ENCODE peak calls at places on chromosomes 13 and 19, in nine cellular contexts. One of them, this sample, is unnamed.

GRCh38 chr13:52809310-52809769 is 39.1 kb downstream of the PCDH8 start:
- DNase-seq in HL-60: peak; percentile 93
- DNase-seq in lung: peak; percentile 51
- DNase-seq in natural killer cell: no peak
- DNase-seq in prostate gland: peak; percentile 56
- DNase-seq in glutamatergic neuron: peak; percentile 80
- DNase-seq in cardiac fibroblast: peak; percentile 48
- DNase-seq in choroid plexus epithelial cell: peak; percentile 59
- DNase-seq in Calu3: peak; percentile 85
- DNase-seq in this sample: peak; percentile 68

GRCh38 chr13:87982436-87982835 is 311.3 kb downstream of the SLITRK5 start:
- DNase-seq in Calu3: no peak
- DNase-seq in glutamatergic neuron: no peak
- DNase-seq in cardiac fibroblast: no peak
- DNase-seq in prostate gland: no peak
- DNase-seq in lung: no peak
- DNase-seq in HL-60: no peak
- DNase-seq in choroid plexus epithelial cell: no peak
- DNase-seq in natural killer cell: no peak
- DNase-seq in this sample: no peak

GRCh38 chr19:11540642-11541041 is 2.0 kb downstream of the CNN1 start:
- DNase-seq in choroid plexus epithelial cell: no peak
- DNase-seq in prostate gland: no peak
- DNase-seq in cardiac fibroblast: no peak
- DNase-seq in glutamatergic neuron: no peak
- DNase-seq in HL-60: no peak
- DNase-seq in Calu3: no peak
- DNase-seq in natural killer cell: no peak
- DNase-seq in lung: no peak
- DNase-seq in this sample: no peak

GRCh38 chr19:18922228-18922985 is 2.9 kb downstream of the DDX49 start:
- DNase-seq in prostate gland: no peak
- DNase-seq in natural killer cell: no peak
- DNase-seq in Calu3: no peak
- DNase-seq in cardiac fibroblast: no peak
- DNase-seq in HL-60: no peak
- DNase-seq in glutamatergic neuron: no peak
- DNase-seq in choroid plexus epithelial cell: no peak
- DNase-seq in lung: no peak
- DNase-seq in this sample: no peak

GRCh38 chr19:35090160-35090794 is 25.3 kb upstream of the FXYD3 start:
- DNase-seq in natural killer cell: no peak
- DNase-seq in glutamatergic neuron: peak; percentile 44
- DNase-seq in prostate gland: peak; percentile 73
- DNase-seq in lung: peak; percentile 68
- DNase-seq in choroid plexus epithelial cell: peak; percentile 68
- DNase-seq in HL-60: peak; percentile 35
- DNase-seq in cardiac fibroblast: peak; percentile 78
- DNase-seq in Calu3: peak; percentile 83
- DNase-seq in this sample: peak; percentile 34

GRCh38 chr13:112940236-112940635 is 28.8 kb upstream of the MCF2L start:
- DNase-seq in prostate gland: no peak
- DNase-seq in choroid plexus epithelial cell: no peak
- DNase-seq in natural killer cell: no peak
- DNase-seq in cardiac fibroblast: no peak
- DNase-seq in Calu3: no peak
- DNase-seq in HL-60: no peak
- DNase-seq in glutamatergic neuron: no peak
- DNase-seq in lung: no peak
- DNase-seq in this sample: no peak

GRCh38 chr13:22175211-22175610 is 504.3 kb downstream of the FGF9 start:
- DNase-seq in Calu3: no peak
- DNase-seq in cardiac fibroblast: no peak
- DNase-seq in natural killer cell: no peak
- DNase-seq in prostate gland: no peak
- DNase-seq in lung: no peak
- DNase-seq in glutamatergic neuron: no peak
- DNase-seq in HL-60: no peak
- DNase-seq in choroid plexus epithelial cell: no peak
- DNase-seq in this sample: no peak

GRCh38 chr13:80454245-80454644 is 113.3 kb upstream of the SPRY2 start:
- DNase-seq in natural killer cell: no peak
- DNase-seq in choroid plexus epithelial cell: peak; percentile 89
- DNase-seq in cardiac fibroblast: peak; percentile 45
- DNase-seq in glutamatergic neuron: no peak
- DNase-seq in prostate gland: no peak
- DNase-seq in lung: no peak
- DNase-seq in HL-60: peak; percentile 87
- DNase-seq in Calu3: no peak
- DNase-seq in this sample: peak; percentile 28

GRCh38 chr19:11088508-11089253 is 582 bp upstream of the LDLR start:
- DNase-seq in lung: no peak
- DNase-seq in choroid plexus epithelial cell: peak; percentile 41
- DNase-seq in glutamatergic neuron: no peak
- DNase-seq in natural killer cell: no peak
- DNase-seq in Calu3: no peak
- DNase-seq in prostate gland: no peak
- DNase-seq in HL-60: no peak
- DNase-seq in cardiac fibroblast: peak; percentile 84
- DNase-seq in this sample: no peak

GRCh38 chr19:48616041-48616436 is 1.2 kb upstream of the FAM83E start:
- DNase-seq in lung: no peak
- DNase-seq in HL-60: no peak
- DNase-seq in natural killer cell: no peak
- DNase-seq in prostate gland: no peak
- DNase-seq in Calu3: no peak
- DNase-seq in choroid plexus epithelial cell: no peak
- DNase-seq in glutamatergic neuron: no peak
- DNase-seq in cardiac fibroblast: no peak
- DNase-seq in this sample: no peak

GRCh38 chr13:97226013-97226412 is 3.9 kb downstream of the MBNL2 start:
- DNase-seq in lung: no peak
- DNase-seq in glutamatergic neuron: no peak
- DNase-seq in choroid plexus epithelial cell: no peak
- DNase-seq in prostate gland: peak; percentile 16
- DNase-seq in HL-60: no peak
- DNase-seq in Calu3: no peak
- DNase-seq in cardiac fibroblast: no peak
- DNase-seq in natural killer cell: no peak
- DNase-seq in this sample: no peak

GRCh38 chr19:29805026-29805925 is 6.5 kb upstream of the CCNE1 start:
- DNase-seq in cardiac fibroblast: no peak
- DNase-seq in HL-60: no peak
- DNase-seq in Calu3: no peak
- DNase-seq in choroid plexus epithelial cell: no peak
- DNase-seq in lung: no peak
- DNase-seq in glutamatergic neuron: no peak
- DNase-seq in natural killer cell: no peak
- DNase-seq in prostate gland: no peak
- DNase-seq in this sample: no peak
- TF ChIP-seq CTCF in cardiac fibroblast: no peak
- TF ChIP-seq CTCF in HL-60: no peak
- TF ChIP-seq CTCF in Calu3: no peak
- TF ChIP-seq CTCF in choroid plexus epithelial cell: no peak
- TF ChIP-seq CTCF in lung: no peak
- TF ChIP-seq CTCF in glutamatergic neuron: no peak
- TF ChIP-seq CTCF in natural killer cell: no peak
- TF ChIP-seq CTCF in prostate gland: no peak
- TF ChIP-seq CTCF in this sample: no peak

DNA sequence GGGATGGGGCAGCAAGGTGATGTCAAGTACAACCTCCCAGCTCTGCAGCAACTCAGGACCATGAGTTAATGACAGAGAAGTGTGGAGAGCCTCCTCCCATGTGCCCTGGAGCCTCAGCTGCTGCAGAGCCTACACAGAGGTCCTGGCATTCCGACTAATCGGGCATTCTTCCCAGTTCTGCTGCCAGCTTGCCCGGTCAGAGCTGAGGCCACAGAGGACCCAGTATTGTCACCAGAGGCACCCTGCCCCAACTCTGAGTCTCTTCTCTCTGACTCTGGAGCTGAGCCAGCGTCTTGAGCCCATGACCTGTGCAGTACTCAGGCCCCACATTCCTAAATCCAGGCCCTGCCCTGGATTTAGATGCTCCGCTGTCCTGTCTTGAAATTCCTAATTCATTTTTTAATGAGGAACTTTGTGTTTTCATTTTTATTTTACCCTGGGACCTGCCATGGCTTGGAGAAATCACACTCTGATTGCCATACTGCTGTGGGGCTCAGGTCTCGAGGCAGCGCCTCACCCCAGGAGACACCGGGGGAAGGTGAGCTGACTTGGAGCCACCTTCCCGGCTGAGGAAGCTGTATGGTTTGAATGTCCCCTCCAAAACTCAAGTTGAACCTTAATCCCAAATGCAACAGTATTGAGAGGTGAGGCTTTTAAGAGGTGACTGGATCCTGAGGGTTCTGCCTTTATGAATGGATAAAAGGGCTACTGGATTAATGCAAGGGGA is 144.9 kb upstream of the ZNF507 start:
- DNase-seq in natural killer cell: no peak
- DNase-seq in lung: peak; percentile 19
- DNase-seq in choroid plexus epithelial cell: no peak
- DNase-seq in Calu3: no peak
- DNase-seq in prostate gland: no peak
- DNase-seq in HL-60: no peak
- DNase-seq in glutamatergic neuron: no peak
- DNase-seq in cardiac fibroblast: no peak
- DNase-seq in this sample: no peak
- TF ChIP-seq CTCF in natural killer cell: no peak
- TF ChIP-seq CTCF in lung: no peak
- TF ChIP-seq CTCF in choroid plexus epithelial cell: no peak
- TF ChIP-seq CTCF in Calu3: no peak
- TF ChIP-seq CTCF in prostate gland: no peak
- TF ChIP-seq CTCF in HL-60: no peak
- TF ChIP-seq CTCF in glutamatergic neuron: no peak
- TF ChIP-seq CTCF in cardiac fibroblast: no peak
- TF ChIP-seq CTCF in this sample: no peak

GRCh38 chr19:41352609-41353465 is 885 bp downstream of the TGFB1 start:
- DNase-seq in Calu3: peak; percentile 90
- DNase-seq in choroid plexus epithelial cell: peak; percentile 41
- DNase-seq in lung: peak; percentile 65
- DNase-seq in HL-60: peak; percentile 82
- DNase-seq in prostate gland: peak; percentile 38
- DNase-seq in cardiac fibroblast: peak; percentile 57
- DNase-seq in glutamatergic neuron: peak; percentile 66
- DNase-seq in natural killer cell: peak; percentile 81
- DNase-seq in this sample: no peak
- TF ChIP-seq CTCF in Calu3: peak; percentile 82
- TF ChIP-seq CTCF in choroid plexus epithelial cell: peak; percentile 57
- TF ChIP-seq CTCF in lung: peak; percentile 3
- TF ChIP-seq CTCF in HL-60: peak; percentile 48
- TF ChIP-seq CTCF in prostate gland: peak; percentile 50
- TF ChIP-seq CTCF in cardiac fibroblast: peak; percentile 45
- TF ChIP-seq CTCF in glutamatergic neuron: peak; percentile 10
- TF ChIP-seq CTCF in natural killer cell: peak; percentile 66
- TF ChIP-seq CTCF in this sample: peak; percentile 73

GRCh38 chr19:1220452-1221037 is 15.0 kb downstream of the STK11 start:
- DNase-seq in HL-60: no peak
- DNase-seq in natural killer cell: no peak
- DNase-seq in glutamatergic neuron: peak; percentile 51
- DNase-seq in choroid plexus epithelial cell: no peak
- DNase-seq in Calu3: no peak
- DNase-seq in cardiac fibroblast: no peak
- DNase-seq in prostate gland: no peak
- DNase-seq in lung: no peak
- DNase-seq in this sample: no peak
- TF ChIP-seq CTCF in HL-60: no peak
- TF ChIP-seq CTCF in natural killer cell: no peak
- TF ChIP-seq CTCF in glutamatergic neuron: no peak
- TF ChIP-seq CTCF in choroid plexus epithelial cell: peak; percentile 11
- TF ChIP-seq CTCF in Calu3: no peak
- TF ChIP-seq CTCF in cardiac fibroblast: peak; percentile 4
- TF ChIP-seq CTCF in prostate gland: no peak
- TF ChIP-seq CTCF in lung: no peak
- TF ChIP-seq CTCF in this sample: peak; percentile 12

DNA sequence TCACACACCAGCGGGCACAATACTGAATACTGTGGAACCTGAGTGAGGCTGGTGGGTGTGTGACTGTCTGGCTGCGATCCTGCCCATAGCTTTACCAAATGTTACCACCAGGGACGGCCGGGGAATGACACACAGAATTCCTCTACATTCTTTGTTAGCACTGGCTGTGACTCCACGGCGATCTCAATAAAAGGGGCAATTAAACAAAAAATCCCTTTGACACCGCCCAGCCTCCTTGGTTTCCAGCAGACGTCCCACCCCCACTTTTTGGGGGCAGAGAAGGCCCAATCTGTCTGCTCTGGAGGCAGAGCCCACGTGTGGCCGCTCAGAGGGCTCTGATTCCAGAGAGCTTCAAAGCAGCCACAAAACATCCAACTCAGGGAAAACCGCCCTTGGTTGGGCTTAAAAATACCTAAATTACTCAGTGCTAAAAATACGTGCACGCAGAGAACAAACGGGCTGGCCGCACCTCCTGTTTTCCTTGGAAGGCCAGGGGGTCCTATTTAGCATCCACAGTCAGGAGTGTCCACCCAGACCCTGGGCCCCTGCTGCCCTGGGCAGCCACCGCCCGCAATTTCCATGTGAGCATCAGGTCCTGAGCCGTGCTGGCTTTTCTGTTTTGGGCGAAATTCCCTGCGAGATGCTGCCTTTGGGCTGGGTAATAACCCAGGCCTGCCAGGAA is 47.8 kb downstream of the GADD45B start:
- DNase-seq in natural killer cell: no peak
- DNase-seq in Calu3: no peak
- DNase-seq in cardiac fibroblast: no peak
- DNase-seq in lung: no peak
- DNase-seq in HL-60: no peak
- DNase-seq in prostate gland: no peak
- DNase-seq in choroid plexus epithelial cell: peak; percentile 68
- DNase-seq in glutamatergic neuron: no peak
- DNase-seq in this sample: no peak
- TF ChIP-seq CTCF in natural killer cell: no peak
- TF ChIP-seq CTCF in Calu3: no peak
- TF ChIP-seq CTCF in cardiac fibroblast: peak; percentile 51
- TF ChIP-seq CTCF in lung: no peak
- TF ChIP-seq CTCF in HL-60: no peak
- TF ChIP-seq CTCF in prostate gland: no peak
- TF ChIP-seq CTCF in choroid plexus epithelial cell: peak; percentile 52
- TF ChIP-seq CTCF in glutamatergic neuron: no peak
- TF ChIP-seq CTCF in this sample: no peak

DNA sequence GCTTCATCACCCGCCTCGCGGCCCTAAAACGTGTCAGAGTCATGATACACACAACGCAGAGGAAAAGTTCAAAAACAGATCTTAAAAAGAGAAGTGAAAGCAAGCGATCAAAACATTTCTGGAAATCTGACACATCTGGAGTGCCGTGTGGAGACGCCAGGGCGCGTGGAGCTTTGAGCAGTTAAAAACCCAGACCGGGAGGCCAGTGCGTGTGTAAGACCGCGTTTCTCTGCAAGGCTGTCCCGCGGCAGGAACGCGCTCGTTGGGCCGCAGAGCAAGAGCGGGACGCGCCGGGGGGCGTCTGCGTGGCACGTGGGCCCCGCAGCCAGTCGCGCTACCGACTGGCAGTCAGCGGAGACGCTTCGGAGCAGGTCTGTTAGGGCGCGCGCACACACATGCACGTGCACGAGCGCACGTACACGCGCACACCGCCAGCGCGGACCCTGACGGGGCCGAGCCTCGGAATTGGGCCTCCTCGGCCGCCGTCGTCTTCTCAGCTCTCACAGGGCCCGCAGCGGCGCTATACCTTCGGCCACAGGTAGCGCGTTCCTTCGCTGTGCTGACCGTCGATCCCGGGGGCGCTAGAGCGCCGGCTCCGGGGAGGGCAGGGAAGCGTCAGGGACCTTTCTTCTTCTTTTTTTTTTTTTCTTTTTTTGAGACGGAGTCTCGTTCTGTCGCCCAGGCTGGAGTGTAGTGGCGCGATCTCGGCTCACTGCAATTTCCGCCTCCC is 35.8 kb downstream of the RNF6 start:
- DNase-seq in Calu3: peak; percentile 87
- DNase-seq in choroid plexus epithelial cell: peak; percentile 96
- DNase-seq in lung: peak; percentile 87
- DNase-seq in natural killer cell: peak; percentile 91
- DNase-seq in prostate gland: peak; percentile 87
- DNase-seq in cardiac fibroblast: peak; percentile 96
- DNase-seq in HL-60: peak; percentile 92
- DNase-seq in glutamatergic neuron: peak; percentile 81
- DNase-seq in this sample: peak; percentile 91
- TF ChIP-seq CTCF in Calu3: no peak
- TF ChIP-seq CTCF in choroid plexus epithelial cell: peak; percentile 56
- TF ChIP-seq CTCF in lung: peak; percentile 21
- TF ChIP-seq CTCF in natural killer cell: peak; percentile 24
- TF ChIP-seq CTCF in prostate gland: peak; percentile 27
- TF ChIP-seq CTCF in cardiac fibroblast: peak; percentile 55
- TF ChIP-seq CTCF in HL-60: no peak
- TF ChIP-seq CTCF in glutamatergic neuron: no peak
- TF ChIP-seq CTCF in this sample: peak; percentile 85